ENCODE peak calls at places on chromosomes 6 and 20, in nine cellular contexts. X, D, Y, I, O, F, Q, S and B are unnamed samples.

GRCh38 chr6:133218831-133219230 is 22.3 kb upstream of the EYA4 start:
- DNase-seq in X (peak; percentile 29), D (no peak), Y (no peak), I (no peak), O (no peak), F (no peak), Q (no peak), S (no peak), B (no peak)

GRCh38 chr6:26053929-26054658 is 33.1 kb upstream of the HFE start:
- DNase-seq in X (peak; percentile 16), D (peak; percentile 19), Y (no peak), I (no peak), O (no peak), F (no peak), Q (no peak), S (no peak), B (no peak)

GRCh38 chr6:42774201-42774600 is 7.7 kb upstream of the BICRAL start:
- DNase-seq in X (no peak), D (no peak), Y (no peak), I (no peak), O (no peak), F (no peak), Q (no peak), S (no peak), B (no peak)

GRCh38 chr6:151690303-151690702 is 117.2 kb upstream of the ESR1 start:
- DNase-seq in X (no peak), D (peak; percentile 45), Y (no peak), I (no peak), O (peak; percentile 38), F (no peak), Q (no peak), S (peak; percentile 12), B (no peak)

GRCh38 chr20:49395659-49396058 is 86.8 kb downstream of the KCNB1 start:
- DNase-seq in X (no peak), D (no peak), Y (no peak), I (no peak), O (no peak), F (no peak), Q (no peak), S (no peak), B (no peak)

GRCh38 chr6:119077643-119078448 is 618 bp downstream of the FAM184A start:
- DNase-seq in X (peak; percentile 11), D (peak; percentile 67), Y (peak; percentile 37), I (peak; percentile 82), O (peak; percentile 65), F (peak; percentile 64), Q (peak; percentile 60), S (peak; percentile 12), B (peak; percentile 74)

GRCh38 chr6:1025821-1026220 is 286.1 kb upstream of the FOXQ1 start:
- DNase-seq in X (no peak), D (no peak), Y (no peak), I (no peak), O (no peak), F (no peak), Q (no peak), S (no peak), B (no peak)

GRCh38 chr20:18738055-18738454 is 75.5 kb upstream of the SCP2D1 start:
- DNase-seq in X (no peak), D (no peak), Y (peak; percentile 63), I (no peak), O (no peak), F (no peak), Q (no peak), S (peak; percentile 29), B (peak; percentile 4)

DNA sequence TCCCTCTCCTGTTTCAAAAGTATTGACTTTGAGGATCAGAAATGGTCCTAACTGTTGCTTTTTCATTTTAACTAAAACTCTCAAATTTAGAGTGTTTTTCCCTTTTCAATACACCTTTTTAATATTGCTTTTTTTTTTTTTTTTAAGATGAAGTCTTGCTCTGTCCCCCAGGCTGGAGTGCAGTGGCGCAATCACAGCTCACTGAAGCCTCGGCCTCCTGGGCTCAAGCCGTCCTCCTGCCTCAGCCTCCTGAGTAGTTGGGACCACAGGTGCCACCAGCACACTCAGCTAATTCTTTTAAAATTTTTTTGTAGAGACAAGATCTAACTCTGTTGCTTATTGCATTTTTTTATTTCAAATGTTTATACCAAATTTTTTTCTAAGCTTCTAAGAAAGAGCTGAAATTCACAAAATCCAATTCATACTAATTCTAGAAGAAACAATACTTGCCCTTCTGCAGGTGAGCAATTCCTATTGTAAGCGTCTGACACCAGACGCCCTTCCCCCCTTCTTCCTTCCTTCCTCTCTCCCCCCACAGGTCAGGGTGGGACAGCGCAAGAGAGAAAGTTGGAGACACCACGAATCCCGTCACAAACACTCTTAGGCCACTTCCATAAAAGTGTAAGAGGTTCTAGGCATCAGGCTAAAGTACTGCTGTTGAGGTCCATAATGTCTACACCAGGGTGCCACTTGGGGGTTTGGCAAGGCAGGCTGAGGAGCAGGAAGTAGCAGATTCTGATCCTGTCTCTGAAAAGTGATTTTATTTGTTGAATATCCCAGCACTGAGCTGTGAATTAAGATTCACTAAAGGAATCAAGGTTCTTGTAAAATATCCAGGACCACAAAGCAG is 12.8 kb downstream of the DLL1 start:
- DNase-seq in X (no peak), D (no peak), Y (no peak), I (peak; percentile 55), O (no peak), F (peak; percentile 21), Q (no peak), S (no peak), B (no peak)
- TF ChIP-seq CTCF in X (no peak), D (no peak), Y (no peak), I (peak; percentile 9), O (no peak), F (no peak), Q (no peak), S (no peak), B (no peak)

GRCh38 chr6:6694368-6694780 is 105.9 kb downstream of the LY86 start:
- DNase-seq in X (no peak), D (no peak), Y (peak; percentile 79), I (peak; percentile 69), O (no peak), F (no peak), Q (no peak), S (no peak), B (peak; percentile 32)
- TF ChIP-seq CTCF in X (no peak), D (no peak), Y (no peak), I (peak; percentile 50), O (no peak), F (no peak), Q (no peak), S (no peak), B (no peak)

GRCh38 chr20:63049191-63049518 is 42.4 kb upstream of the BHLHE23 start:
- DNase-seq in X (no peak), D (no peak), Y (no peak), I (no peak), O (no peak), F (no peak), Q (no peak), S (no peak), B (no peak)
- TF ChIP-seq CTCF in X (no peak), D (no peak), Y (no peak), I (no peak), O (no peak), F (no peak), Q (no peak), S (no peak), B (no peak)

DNA sequence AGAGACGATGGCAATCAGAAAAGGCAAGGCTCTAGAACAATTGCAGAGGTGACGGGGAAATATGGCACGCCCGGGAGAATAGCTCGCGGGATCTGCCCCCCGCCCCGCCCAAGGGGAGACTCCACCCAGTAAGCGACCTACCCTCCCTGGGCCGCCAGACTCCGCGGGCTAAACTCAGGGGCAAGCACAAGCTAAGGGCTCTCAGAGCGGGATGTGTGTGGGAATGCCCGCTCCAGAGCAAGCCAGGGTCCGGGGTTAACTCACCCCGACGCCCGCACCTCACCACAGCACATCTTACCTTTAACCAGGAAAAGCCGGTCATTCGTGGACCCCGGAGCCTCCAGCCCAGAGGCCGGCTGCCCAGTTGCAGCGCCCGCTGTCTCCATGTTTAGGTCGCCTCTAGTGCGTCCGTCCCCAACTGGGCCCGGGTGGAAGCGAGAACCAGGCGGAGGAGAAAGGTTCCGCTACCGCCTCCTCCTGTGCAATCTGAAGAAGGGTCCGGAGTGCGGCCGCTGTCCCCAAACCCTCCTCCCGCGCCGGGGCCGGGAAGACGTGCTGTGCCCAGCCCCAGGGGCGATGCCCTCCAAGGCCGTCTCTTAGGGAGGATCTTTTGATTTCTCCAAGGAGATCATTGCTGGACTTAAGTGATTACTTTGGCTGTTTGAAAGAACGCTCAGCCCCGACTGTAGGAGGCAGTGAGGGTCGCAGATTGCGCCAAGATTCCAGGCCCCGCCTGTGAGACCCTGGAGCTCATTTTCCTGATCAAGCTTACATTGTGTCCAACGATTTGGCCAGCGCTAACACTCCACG is at the start of gene TMEM242:
- DNase-seq in X (peak; percentile 95), D (peak; percentile 91), Y (peak; percentile 94), I (peak; percentile 96), O (peak; percentile 74), F (peak; percentile 95), Q (peak; percentile 91), S (peak; percentile 97), B (peak; percentile 90)
- TF ChIP-seq CTCF in X (peak; percentile 41), D (no peak), Y (no peak), I (no peak), O (peak; percentile 42), F (peak; percentile 42), Q (no peak), S (peak; percentile 40), B (no peak)

GRCh38 chr6:72622094-72622540 is 253 bp downstream of the KCNQ5 start:
- DNase-seq in X (peak; percentile 48), D (no peak), Y (peak; percentile 17), I (peak; percentile 72), O (peak; percentile 83), F (peak; percentile 84), Q (peak; percentile 32), S (peak; percentile 43), B (no peak)
- TF ChIP-seq CTCF in X (no peak), D (no peak), Y (no peak), I (no peak), O (peak; percentile 35), F (peak; percentile 41), Q (no peak), S (no peak), B (no peak)